ENCODE peak calls at places on chromosome 6, in seven cellular contexts. P, N, H, D, Z, V and C are unnamed samples.

GRCh38 chr6:13290335-13290734 is 38.0 kb downstream of the TBC1D7 start:
- DNase-seq in P (no peak), N (no peak), H (no peak), D (no peak), Z (no peak), V (no peak), C (no peak)

GRCh38 chr6:85468326-85468725 is 18.4 kb downstream of the NT5E start:
- DNase-seq in P (no peak), N (no peak), H (no peak), D (no peak), Z (no peak), V (peak; percentile 73), C (no peak)

GRCh38 chr6:35161776-35162607 is 20.9 kb upstream of the TCP11 start:
- DNase-seq in P (no peak), N (no peak), H (no peak), D (no peak), Z (no peak), V (no peak), C (no peak)

GRCh38 chr6:41935190-41935569 is 6.4 kb downstream of the CCND3 start:
- DNase-seq in P (no peak), N (no peak), H (no peak), D (no peak), Z (no peak), V (no peak), C (no peak)

GRCh38 chr6:46208303-46208702 is 37.5 kb upstream of the ENPP5 start:
- DNase-seq in P (no peak), N (no peak), H (no peak), D (no peak), Z (no peak), V (no peak), C (no peak)

GRCh38 chr6:118768904-118769325 is 117.5 kb upstream of the CEP85L start:
- DNase-seq in P (no peak), N (peak; percentile 22), H (no peak), D (no peak), Z (no peak), V (no peak), C (peak; percentile 39)

GRCh38 chr6:33622456-33623431 is 1.6 kb downstream of the ITPR3 start:
- DNase-seq in P (no peak), N (no peak), H (peak; percentile 53), D (no peak), Z (no peak), V (peak; percentile 81), C (no peak)

GRCh38 chr6:12286381-12287132 is 3.6 kb upstream of the EDN1 start:
- DNase-seq in P (no peak), N (no peak), H (no peak), D (no peak), Z (no peak), V (peak; percentile 66), C (no peak)

GRCh38 chr6:13908955-13909381 is 15.8 kb upstream of the RNF182 start:
- DNase-seq in P (peak; percentile 39), N (peak; percentile 49), H (peak; percentile 55), D (no peak), Z (peak; percentile 43), V (peak; percentile 84), C (peak; percentile 56)

GRCh38 chr6:71250050-71250689 is 38.4 kb upstream of the OGFRL1 start:
- DNase-seq in P (no peak), N (no peak), H (no peak), D (no peak), Z (peak; percentile 85), V (peak; percentile 84), C (no peak)

GRCh38 chr6:105192707-105193465 is 13.1 kb upstream of the POPDC3 start:
- DNase-seq in P (no peak), N (no peak), H (no peak), D (no peak), Z (no peak), V (peak; percentile 88), C (no peak)

GRCh38 chr6:48809700-48810099 is 653.4 kb downstream of the MMUT start:
- DNase-seq in P (no peak), N (no peak), H (no peak), D (no peak), Z (no peak), V (no peak), C (no peak)

GRCh38 chr6:39865011-39865888 is 69.0 kb downstream of the MOCS1 start:
- DNase-seq in P (no peak), N (peak; percentile 2), H (peak; percentile 76), D (peak; percentile 23), Z (no peak), V (peak; percentile 73), C (peak; percentile 69)

GRCh38 chr6:115896538-115897129 is 164.1 kb downstream of the FRK start:
- DNase-seq in P (no peak), N (no peak), H (no peak), D (no peak), Z (peak; percentile 38), V (peak; percentile 24), C (peak; percentile 8)

GRCh38 chr6:159104931-159105330 is 60.1 kb upstream of the TAGAP start:
- DNase-seq in P (no peak), N (no peak), H (no peak), D (peak; percentile 62), Z (no peak), V (no peak), C (peak; percentile 34)

GRCh38 chr6:71238351-71238750 is 50.3 kb upstream of the OGFRL1 start:
- DNase-seq in P (no peak), N (no peak), H (no peak), D (no peak), Z (peak; percentile 36), V (peak; percentile 66), C (no peak)

GRCh38 chr6:111874030-111874425 is 776 bp upstream of the FYN start:
- DNase-seq in P (no peak), N (peak; percentile 68), H (peak; percentile 64), D (no peak), Z (no peak), V (peak; percentile 53), C (peak; percentile 77)

GRCh38 chr6:93751969-93752368 is 332.6 kb upstream of the EPHA7 start:
- DNase-seq in P (no peak), N (no peak), H (no peak), D (no peak), Z (no peak), V (no peak), C (no peak)

GRCh38 chr6:143258945-143259344 is 191.6 kb downstream of the ADAT2 start:
- DNase-seq in P (no peak), N (no peak), H (no peak), D (no peak), Z (no peak), V (no peak), C (no peak)

GRCh38 chr6:20182926-20183521 is 29.2 kb downstream of the MBOAT1 start:
- DNase-seq in P (no peak), N (no peak), H (no peak), D (peak; percentile 79), Z (no peak), V (peak; percentile 98), C (no peak)

GRCh38 chr6:33694977-33695376 is 16.5 kb downstream of the UQCC2 start:
- DNase-seq in P (no peak), N (no peak), H (no peak), D (no peak), Z (no peak), V (no peak), C (no peak)

GRCh38 chr6:81565071-81565470 is 187.4 kb downstream of the TENT5A start:
- DNase-seq in P (no peak), N (no peak), H (no peak), D (no peak), Z (no peak), V (peak; percentile 56), C (no peak)

GRCh38 chr6:21005816-21006553 is 471.7 kb downstream of the CDKAL1 start:
- DNase-seq in P (no peak), N (no peak), H (no peak), D (no peak), Z (peak; percentile 87), V (peak; percentile 92), C (no peak)

GRCh38 chr6:149716584-149716983 is 1.3 kb downstream of the LATS1 start:
- DNase-seq in P (no peak), N (no peak), H (no peak), D (no peak), Z (no peak), V (peak; percentile 29), C (no peak)

GRCh38 chr6:5082487-5083306 is 2.4 kb upstream of the PPP1R3G start:
- DNase-seq in P (no peak), N (no peak), H (no peak), D (no peak), Z (peak; percentile 85), V (peak; percentile 99), C (no peak)

GRCh38 chr6:132483779-132484679 is 28.9 kb downstream of the STX7 start:
- DNase-seq in P (peak; percentile 54), N (peak; percentile 69), H (peak; percentile 57), D (no peak), Z (peak; percentile 49), V (peak; percentile 79), C (peak; percentile 73)

GRCh38 chr6:148518371-148519156 is 175.9 kb downstream of the SASH1 start:
- DNase-seq in P (no peak), N (no peak), H (no peak), D (no peak), Z (no peak), V (no peak), C (no peak)

GRCh38 chr6:160455484-160456213 is 107.5 kb downstream of the SLC22A3 start:
- DNase-seq in P (no peak), N (peak; percentile 76), H (peak; percentile 88), D (peak; percentile 33), Z (no peak), V (peak; percentile 52), C (peak; percentile 72)

GRCh38 chr6:144989319-144990099 is 704.4 kb downstream of the UTRN start:
- DNase-seq in P (no peak), N (no peak), H (no peak), D (peak; percentile 19), Z (no peak), V (no peak), C (no peak)

GRCh38 chr6:77650098-77650663 is 2.7 kb upstream of the MEI4 start:
- DNase-seq in P (no peak), N (no peak), H (no peak), D (no peak), Z (no peak), V (peak; percentile 7), C (no peak)

GRCh38 chr6:158042245-158042798 is 60.7 kb downstream of the SYNJ2 start:
- DNase-seq in P (no peak), N (no peak), H (no peak), D (no peak), Z (no peak), V (peak; percentile 96), C (no peak)

GRCh38 chr6:33578588-33579011 is 1.5 kb downstream of the BAK1 start:
- DNase-seq in P (no peak), N (peak; percentile 52), H (peak; percentile 73), D (no peak), Z (no peak), V (no peak), C (peak; percentile 77)

GRCh38 chr6:133768656-133769295 is 120.1 kb upstream of the TCF21 start:
- DNase-seq in P (no peak), N (no peak), H (no peak), D (no peak), Z (no peak), V (peak; percentile 45), C (no peak)

GRCh38 chr6:125025164-125025854 is 63.1 kb downstream of the RNF217 start:
- DNase-seq in P (no peak), N (no peak), H (no peak), D (no peak), Z (no peak), V (no peak), C (no peak)